ENCODE peak calls at places on chromosomes 2 and 18, in nine cellular contexts. One of them, this sample, is unnamed.

GRCh38 chr2:19651466-19651865 is 250.3 kb downstream of the TTC32 start:
- DNase-seq in central memory CD8-positive, alpha-beta T cell: no peak
- DNase-seq in NCI-H1105 treated with DMSO at 0.1 percent for 48 hours: no peak
- DNase-seq in body of pancreas: no peak
- DNase-seq in activated T-cell treated with anti-CD3 and anti-CD28 coated beads for 1 hour: no peak
- DNase-seq in amniotic stem cell: no peak
- DNase-seq in Calu3: no peak
- DNase-seq in stimulated activated CD4-positive, alpha-beta T cell treated with anti-CD3 and anti-CD28 coated beads, Interleukin-1b, Interleukin-23, amount 100 ng/mL, for 24 hours: no peak
- DNase-seq in omental fat pad: no peak
- DNase-seq in this sample: no peak

GRCh38 chr18:54209471-54210180 is 14.8 kb downstream of the MBD2 start:
- DNase-seq in Calu3: no peak
- DNase-seq in NCI-H1105 treated with DMSO at 0.1 percent for 48 hours: no peak
- DNase-seq in activated T-cell treated with anti-CD3 and anti-CD28 coated beads for 1 hour: no peak
- DNase-seq in stimulated activated CD4-positive, alpha-beta T cell treated with anti-CD3 and anti-CD28 coated beads, Interleukin-1b, Interleukin-23, amount 100 ng/mL, for 24 hours: no peak
- DNase-seq in central memory CD8-positive, alpha-beta T cell: no peak
- DNase-seq in amniotic stem cell: no peak
- DNase-seq in omental fat pad: no peak
- DNase-seq in body of pancreas: no peak
- DNase-seq in this sample: no peak

GRCh38 chr18:61551586-61551985 is 218.4 kb downstream of the CDH20 start:
- DNase-seq in amniotic stem cell: peak; percentile 68
- DNase-seq in activated T-cell treated with anti-CD3 and anti-CD28 coated beads for 1 hour: no peak
- DNase-seq in central memory CD8-positive, alpha-beta T cell: no peak
- DNase-seq in NCI-H1105 treated with DMSO at 0.1 percent for 48 hours: peak; percentile 67
- DNase-seq in stimulated activated CD4-positive, alpha-beta T cell treated with anti-CD3 and anti-CD28 coated beads, Interleukin-1b, Interleukin-23, amount 100 ng/mL, for 24 hours: no peak
- DNase-seq in body of pancreas: peak; percentile 54
- DNase-seq in Calu3: peak; percentile 66
- DNase-seq in omental fat pad: no peak
- DNase-seq in this sample: peak; percentile 79

GRCh38 chr2:239463541-239464165 is 62.8 kb upstream of the HDAC4 start:
- DNase-seq in stimulated activated CD4-positive, alpha-beta T cell treated with anti-CD3 and anti-CD28 coated beads, Interleukin-1b, Interleukin-23, amount 100 ng/mL, for 24 hours: no peak
- DNase-seq in activated T-cell treated with anti-CD3 and anti-CD28 coated beads for 1 hour: no peak
- DNase-seq in Calu3: no peak
- DNase-seq in omental fat pad: no peak
- DNase-seq in NCI-H1105 treated with DMSO at 0.1 percent for 48 hours: no peak
- DNase-seq in body of pancreas: no peak
- DNase-seq in central memory CD8-positive, alpha-beta T cell: no peak
- DNase-seq in amniotic stem cell: no peak
- DNase-seq in this sample: no peak

GRCh38 chr2:39658371-39658770 is 7.3 kb upstream of the TMEM178A start:
- DNase-seq in NCI-H1105 treated with DMSO at 0.1 percent for 48 hours: no peak
- DNase-seq in Calu3: no peak
- DNase-seq in body of pancreas: no peak
- DNase-seq in amniotic stem cell: no peak
- DNase-seq in activated T-cell treated with anti-CD3 and anti-CD28 coated beads for 1 hour: no peak
- DNase-seq in stimulated activated CD4-positive, alpha-beta T cell treated with anti-CD3 and anti-CD28 coated beads, Interleukin-1b, Interleukin-23, amount 100 ng/mL, for 24 hours: no peak
- DNase-seq in central memory CD8-positive, alpha-beta T cell: no peak
- DNase-seq in omental fat pad: no peak
- DNase-seq in this sample: no peak

GRCh38 chr18:3449702-3450357 is at the start of gene TGIF1:
- DNase-seq in amniotic stem cell: no peak
- DNase-seq in central memory CD8-positive, alpha-beta T cell: peak; percentile 15
- DNase-seq in Calu3: peak; percentile 87
- DNase-seq in stimulated activated CD4-positive, alpha-beta T cell treated with anti-CD3 and anti-CD28 coated beads, Interleukin-1b, Interleukin-23, amount 100 ng/mL, for 24 hours: peak; percentile 29
- DNase-seq in body of pancreas: peak; percentile 87
- DNase-seq in NCI-H1105 treated with DMSO at 0.1 percent for 48 hours: peak; percentile 40
- DNase-seq in omental fat pad: peak; percentile 51
- DNase-seq in activated T-cell treated with anti-CD3 and anti-CD28 coated beads for 1 hour: peak; percentile 35
- DNase-seq in this sample: peak; percentile 70

GRCh38 chr2:113878743-113879142 is 11.1 kb upstream of the ACTR3 start:
- DNase-seq in central memory CD8-positive, alpha-beta T cell: no peak
- DNase-seq in stimulated activated CD4-positive, alpha-beta T cell treated with anti-CD3 and anti-CD28 coated beads, Interleukin-1b, Interleukin-23, amount 100 ng/mL, for 24 hours: no peak
- DNase-seq in body of pancreas: no peak
- DNase-seq in activated T-cell treated with anti-CD3 and anti-CD28 coated beads for 1 hour: no peak
- DNase-seq in Calu3: no peak
- DNase-seq in omental fat pad: no peak
- DNase-seq in amniotic stem cell: no peak
- DNase-seq in NCI-H1105 treated with DMSO at 0.1 percent for 48 hours: peak; percentile 64
- DNase-seq in this sample: no peak

GRCh38 chr2:92074549-92074898 is 2796.7 kb upstream of the TEKT4 start:
- DNase-seq in activated T-cell treated with anti-CD3 and anti-CD28 coated beads for 1 hour: no peak
- DNase-seq in amniotic stem cell: no peak
- DNase-seq in stimulated activated CD4-positive, alpha-beta T cell treated with anti-CD3 and anti-CD28 coated beads, Interleukin-1b, Interleukin-23, amount 100 ng/mL, for 24 hours: no peak
- DNase-seq in body of pancreas: no peak
- DNase-seq in omental fat pad: no peak
- DNase-seq in central memory CD8-positive, alpha-beta T cell: no peak
- DNase-seq in Calu3: no peak
- DNase-seq in NCI-H1105 treated with DMSO at 0.1 percent for 48 hours: no peak
- DNase-seq in this sample: no peak

GRCh38 chr2:66794115-66794514 is 359.2 kb downstream of the MEIS1 start:
- DNase-seq in amniotic stem cell: no peak
- DNase-seq in central memory CD8-positive, alpha-beta T cell: no peak
- DNase-seq in activated T-cell treated with anti-CD3 and anti-CD28 coated beads for 1 hour: no peak
- DNase-seq in Calu3: no peak
- DNase-seq in stimulated activated CD4-positive, alpha-beta T cell treated with anti-CD3 and anti-CD28 coated beads, Interleukin-1b, Interleukin-23, amount 100 ng/mL, for 24 hours: no peak
- DNase-seq in NCI-H1105 treated with DMSO at 0.1 percent for 48 hours: no peak
- DNase-seq in omental fat pad: no peak
- DNase-seq in body of pancreas: no peak
- DNase-seq in this sample: no peak

GRCh38 chr2:149099298-149099697 is 60.8 kb downstream of the LYPD6B start:
- DNase-seq in central memory CD8-positive, alpha-beta T cell: no peak
- DNase-seq in NCI-H1105 treated with DMSO at 0.1 percent for 48 hours: no peak
- DNase-seq in activated T-cell treated with anti-CD3 and anti-CD28 coated beads for 1 hour: no peak
- DNase-seq in Calu3: no peak
- DNase-seq in stimulated activated CD4-positive, alpha-beta T cell treated with anti-CD3 and anti-CD28 coated beads, Interleukin-1b, Interleukin-23, amount 100 ng/mL, for 24 hours: no peak
- DNase-seq in body of pancreas: no peak
- DNase-seq in amniotic stem cell: no peak
- DNase-seq in omental fat pad: no peak
- DNase-seq in this sample: no peak

GRCh38 chr2:31886700-31887099 is 124.1 kb downstream of the MEMO1 start:
- DNase-seq in stimulated activated CD4-positive, alpha-beta T cell treated with anti-CD3 and anti-CD28 coated beads, Interleukin-1b, Interleukin-23, amount 100 ng/mL, for 24 hours: no peak
- DNase-seq in central memory CD8-positive, alpha-beta T cell: no peak
- DNase-seq in body of pancreas: no peak
- DNase-seq in NCI-H1105 treated with DMSO at 0.1 percent for 48 hours: no peak
- DNase-seq in omental fat pad: no peak
- DNase-seq in activated T-cell treated with anti-CD3 and anti-CD28 coated beads for 1 hour: no peak
- DNase-seq in Calu3: peak; percentile 10
- DNase-seq in amniotic stem cell: no peak
- DNase-seq in this sample: peak; percentile 22

GRCh38 chr2:176184749-176185148 is 3.7 kb upstream of the HOXD1 start:
- DNase-seq in NCI-H1105 treated with DMSO at 0.1 percent for 48 hours: no peak
- DNase-seq in Calu3: no peak
- DNase-seq in stimulated activated CD4-positive, alpha-beta T cell treated with anti-CD3 and anti-CD28 coated beads, Interleukin-1b, Interleukin-23, amount 100 ng/mL, for 24 hours: no peak
- DNase-seq in body of pancreas: no peak
- DNase-seq in central memory CD8-positive, alpha-beta T cell: no peak
- DNase-seq in activated T-cell treated with anti-CD3 and anti-CD28 coated beads for 1 hour: no peak
- DNase-seq in amniotic stem cell: no peak
- DNase-seq in omental fat pad: no peak
- DNase-seq in this sample: no peak

GRCh38 chr2:175855236-175855635 is 146.8 kb downstream of the LNPK start:
- DNase-seq in stimulated activated CD4-positive, alpha-beta T cell treated with anti-CD3 and anti-CD28 coated beads, Interleukin-1b, Interleukin-23, amount 100 ng/mL, for 24 hours: no peak
- DNase-seq in amniotic stem cell: no peak
- DNase-seq in Calu3: no peak
- DNase-seq in activated T-cell treated with anti-CD3 and anti-CD28 coated beads for 1 hour: no peak
- DNase-seq in central memory CD8-positive, alpha-beta T cell: no peak
- DNase-seq in omental fat pad: no peak
- DNase-seq in NCI-H1105 treated with DMSO at 0.1 percent for 48 hours: peak; percentile 71
- DNase-seq in body of pancreas: no peak
- DNase-seq in this sample: no peak

GRCh38 chr2:23789012-23789411 is 137.9 kb downstream of the ATAD2B start:
- DNase-seq in amniotic stem cell: no peak
- DNase-seq in Calu3: no peak
- DNase-seq in central memory CD8-positive, alpha-beta T cell: no peak
- DNase-seq in stimulated activated CD4-positive, alpha-beta T cell treated with anti-CD3 and anti-CD28 coated beads, Interleukin-1b, Interleukin-23, amount 100 ng/mL, for 24 hours: no peak
- DNase-seq in NCI-H1105 treated with DMSO at 0.1 percent for 48 hours: no peak
- DNase-seq in omental fat pad: no peak
- DNase-seq in body of pancreas: no peak
- DNase-seq in activated T-cell treated with anti-CD3 and anti-CD28 coated beads for 1 hour: no peak
- DNase-seq in this sample: no peak

GRCh38 chr18:36176739-36177138 is 10.6 kb upstream of the MOCOS start:
- DNase-seq in activated T-cell treated with anti-CD3 and anti-CD28 coated beads for 1 hour: no peak
- DNase-seq in body of pancreas: no peak
- DNase-seq in omental fat pad: no peak
- DNase-seq in central memory CD8-positive, alpha-beta T cell: no peak
- DNase-seq in stimulated activated CD4-positive, alpha-beta T cell treated with anti-CD3 and anti-CD28 coated beads, Interleukin-1b, Interleukin-23, amount 100 ng/mL, for 24 hours: no peak
- DNase-seq in amniotic stem cell: no peak
- DNase-seq in Calu3: no peak
- DNase-seq in NCI-H1105 treated with DMSO at 0.1 percent for 48 hours: no peak
- DNase-seq in this sample: no peak

GRCh38 chr2:36385603-36386002 is 30.0 kb downstream of the CRIM1 start:
- DNase-seq in stimulated activated CD4-positive, alpha-beta T cell treated with anti-CD3 and anti-CD28 coated beads, Interleukin-1b, Interleukin-23, amount 100 ng/mL, for 24 hours: no peak
- DNase-seq in Calu3: no peak
- DNase-seq in central memory CD8-positive, alpha-beta T cell: no peak
- DNase-seq in amniotic stem cell: no peak
- DNase-seq in body of pancreas: no peak
- DNase-seq in omental fat pad: no peak
- DNase-seq in NCI-H1105 treated with DMSO at 0.1 percent for 48 hours: no peak
- DNase-seq in activated T-cell treated with anti-CD3 and anti-CD28 coated beads for 1 hour: no peak
- DNase-seq in this sample: no peak

GRCh38 chr18:21243041-21243431 is 1.0 kb downstream of the GREB1L start:
- DNase-seq in Calu3: peak; percentile 15
- DNase-seq in amniotic stem cell: no peak
- DNase-seq in activated T-cell treated with anti-CD3 and anti-CD28 coated beads for 1 hour: no peak
- DNase-seq in central memory CD8-positive, alpha-beta T cell: no peak
- DNase-seq in stimulated activated CD4-positive, alpha-beta T cell treated with anti-CD3 and anti-CD28 coated beads, Interleukin-1b, Interleukin-23, amount 100 ng/mL, for 24 hours: no peak
- DNase-seq in omental fat pad: no peak
- DNase-seq in body of pancreas: no peak
- DNase-seq in NCI-H1105 treated with DMSO at 0.1 percent for 48 hours: no peak
- DNase-seq in this sample: no peak

GRCh38 chr18:3814840-3815239 is 364.9 kb downstream of the TGIF1 start:
- DNase-seq in NCI-H1105 treated with DMSO at 0.1 percent for 48 hours: no peak
- DNase-seq in central memory CD8-positive, alpha-beta T cell: no peak
- DNase-seq in stimulated activated CD4-positive, alpha-beta T cell treated with anti-CD3 and anti-CD28 coated beads, Interleukin-1b, Interleukin-23, amount 100 ng/mL, for 24 hours: no peak
- DNase-seq in body of pancreas: no peak
- DNase-seq in omental fat pad: no peak
- DNase-seq in activated T-cell treated with anti-CD3 and anti-CD28 coated beads for 1 hour: no peak
- DNase-seq in Calu3: no peak
- DNase-seq in amniotic stem cell: no peak
- DNase-seq in this sample: no peak

GRCh38 chr2:226123307-226123706 is 676.3 kb downstream of the IRS1 start:
- DNase-seq in central memory CD8-positive, alpha-beta T cell: no peak
- DNase-seq in stimulated activated CD4-positive, alpha-beta T cell treated with anti-CD3 and anti-CD28 coated beads, Interleukin-1b, Interleukin-23, amount 100 ng/mL, for 24 hours: no peak
- DNase-seq in activated T-cell treated with anti-CD3 and anti-CD28 coated beads for 1 hour: no peak
- DNase-seq in body of pancreas: no peak
- DNase-seq in amniotic stem cell: no peak
- DNase-seq in omental fat pad: no peak
- DNase-seq in NCI-H1105 treated with DMSO at 0.1 percent for 48 hours: no peak
- DNase-seq in Calu3: no peak
- DNase-seq in this sample: no peak